ENCODE peak calls at places on chromosomes 5 and 9, in nine cellular contexts. One of them, this sample, is unnamed.

GRCh38 chr9:110213413-110214044 is 5.6 kb upstream of the C9orf152 start:
- DNase-seq in ovary: no peak
- DNase-seq in gastrocnemius medialis: no peak
- DNase-seq in tibial nerve: no peak
- DNase-seq in transverse colon: no peak
- DNase-seq in right atrium auricular region: no peak
- DNase-seq in mesendoderm: no peak
- DNase-seq in mammary epithelial cell: peak; percentile 10
- DNase-seq in GM23248: no peak
- DNase-seq in this sample: no peak

GRCh38 chr5:159510282-159510681 is 180.0 kb upstream of the IL12B start:
- DNase-seq in GM23248: peak; percentile 88
- DNase-seq in ovary: peak; percentile 31
- DNase-seq in mammary epithelial cell: no peak
- DNase-seq in tibial nerve: no peak
- DNase-seq in gastrocnemius medialis: peak; percentile 67
- DNase-seq in mesendoderm: peak; percentile 98
- DNase-seq in transverse colon: peak; percentile 31
- DNase-seq in right atrium auricular region: peak; percentile 76
- DNase-seq in this sample: peak; percentile 69

GRCh38 chr5:129400395-129400983 is 59.6 kb upstream of the ADAMTS19 start:
- DNase-seq in ovary: no peak
- DNase-seq in transverse colon: no peak
- DNase-seq in GM23248: peak; percentile 6
- DNase-seq in right atrium auricular region: no peak
- DNase-seq in mesendoderm: no peak
- DNase-seq in gastrocnemius medialis: no peak
- DNase-seq in mammary epithelial cell: no peak
- DNase-seq in tibial nerve: no peak
- DNase-seq in this sample: no peak

GRCh38 chr5:176639981-176640380 is 7.3 kb upstream of the TSPAN17 start:
- DNase-seq in GM23248: peak; percentile 66
- DNase-seq in mammary epithelial cell: no peak
- DNase-seq in transverse colon: no peak
- DNase-seq in right atrium auricular region: no peak
- DNase-seq in mesendoderm: no peak
- DNase-seq in gastrocnemius medialis: peak; percentile 85
- DNase-seq in ovary: no peak
- DNase-seq in tibial nerve: no peak
- DNase-seq in this sample: peak; percentile 68

GRCh38 chr5:146425023-146425422 is 22.1 kb upstream of the TCERG1 start:
- DNase-seq in mammary epithelial cell: no peak
- DNase-seq in right atrium auricular region: no peak
- DNase-seq in GM23248: no peak
- DNase-seq in ovary: no peak
- DNase-seq in mesendoderm: peak; percentile 63
- DNase-seq in transverse colon: no peak
- DNase-seq in gastrocnemius medialis: no peak
- DNase-seq in tibial nerve: no peak
- DNase-seq in this sample: no peak

GRCh38 chr5:154712518-154713437 is 42.4 kb upstream of the LARP1 start:
- DNase-seq in mesendoderm: peak; percentile 85
- DNase-seq in mammary epithelial cell: peak; percentile 34
- DNase-seq in transverse colon: peak; percentile 81
- DNase-seq in ovary: no peak
- DNase-seq in tibial nerve: no peak
- DNase-seq in right atrium auricular region: no peak
- DNase-seq in GM23248: no peak
- DNase-seq in gastrocnemius medialis: no peak
- DNase-seq in this sample: no peak

GRCh38 chr9:14908221-14909206 is 1.7 kb downstream of the FREM1 start:
- DNase-seq in mesendoderm: peak; percentile 54
- DNase-seq in tibial nerve: no peak
- DNase-seq in GM23248: no peak
- DNase-seq in gastrocnemius medialis: no peak
- DNase-seq in ovary: no peak
- DNase-seq in transverse colon: no peak
- DNase-seq in mammary epithelial cell: no peak
- DNase-seq in right atrium auricular region: no peak
- DNase-seq in this sample: no peak

GRCh38 chr9:130932220-130933069 is 6.6 kb downstream of the FIBCD1 start:
- DNase-seq in gastrocnemius medialis: no peak
- DNase-seq in GM23248: peak; percentile 73
- DNase-seq in right atrium auricular region: no peak
- DNase-seq in mammary epithelial cell: no peak
- DNase-seq in ovary: no peak
- DNase-seq in mesendoderm: peak; percentile 55
- DNase-seq in transverse colon: no peak
- DNase-seq in tibial nerve: no peak
- DNase-seq in this sample: peak; percentile 87

GRCh38 chr5:169904568-169904967 is 75.7 kb downstream of the INSYN2B start:
- DNase-seq in mesendoderm: peak; percentile 48
- DNase-seq in gastrocnemius medialis: no peak
- DNase-seq in GM23248: no peak
- DNase-seq in right atrium auricular region: no peak
- DNase-seq in transverse colon: no peak
- DNase-seq in mammary epithelial cell: no peak
- DNase-seq in ovary: no peak
- DNase-seq in tibial nerve: no peak
- DNase-seq in this sample: no peak

GRCh38 chr5:91651704-91652103 is 268.6 kb upstream of the ARRDC3 start:
- DNase-seq in tibial nerve: no peak
- DNase-seq in GM23248: no peak
- DNase-seq in gastrocnemius medialis: no peak
- DNase-seq in mesendoderm: no peak
- DNase-seq in transverse colon: no peak
- DNase-seq in mammary epithelial cell: no peak
- DNase-seq in ovary: no peak
- DNase-seq in right atrium auricular region: no peak
- DNase-seq in this sample: no peak

GRCh38 chr9:86795047-86795437 is 152.3 kb downstream of the GAS1 start:
- DNase-seq in tibial nerve: no peak
- DNase-seq in mammary epithelial cell: no peak
- DNase-seq in GM23248: peak; percentile 45
- DNase-seq in mesendoderm: no peak
- DNase-seq in gastrocnemius medialis: no peak
- DNase-seq in ovary: no peak
- DNase-seq in right atrium auricular region: no peak
- DNase-seq in transverse colon: no peak
- DNase-seq in this sample: no peak

GRCh38 chr5:138157626-138158025 is 18.4 kb upstream of the NME5 start:
- DNase-seq in tibial nerve: no peak
- DNase-seq in mammary epithelial cell: no peak
- DNase-seq in ovary: no peak
- DNase-seq in GM23248: no peak
- DNase-seq in right atrium auricular region: no peak
- DNase-seq in transverse colon: no peak
- DNase-seq in gastrocnemius medialis: no peak
- DNase-seq in mesendoderm: no peak
- DNase-seq in this sample: no peak

GRCh38 chr5:81749186-81749561 is 1.7 kb downstream of the SSBP2 start:
- DNase-seq in gastrocnemius medialis: no peak
- DNase-seq in GM23248: peak; percentile 40
- DNase-seq in ovary: no peak
- DNase-seq in right atrium auricular region: no peak
- DNase-seq in transverse colon: no peak
- DNase-seq in mesendoderm: no peak
- DNase-seq in tibial nerve: no peak
- DNase-seq in mammary epithelial cell: peak; percentile 29
- DNase-seq in this sample: no peak
- H3K4me3 ChIP-seq in gastrocnemius medialis: peak overlapping the region; percentile 63
- H3K4me3 ChIP-seq in GM23248: peak overlapping the region; percentile 72
- H3K4me3 ChIP-seq in ovary: peak overlapping the region; percentile 93
- H3K4me3 ChIP-seq in right atrium auricular region: peak overlapping the region; percentile 94
- H3K4me3 ChIP-seq in transverse colon: peak overlapping the region; percentile 89
- H3K4me3 ChIP-seq in mesendoderm: no peak overlapping the region
- H3K4me3 ChIP-seq in tibial nerve: peak overlapping the region; percentile 40
- H3K4me3 ChIP-seq in mammary epithelial cell: peak overlapping the region; percentile 90
- H3K4me3 ChIP-seq in this sample: peak overlapping the region; percentile 91

DNA sequence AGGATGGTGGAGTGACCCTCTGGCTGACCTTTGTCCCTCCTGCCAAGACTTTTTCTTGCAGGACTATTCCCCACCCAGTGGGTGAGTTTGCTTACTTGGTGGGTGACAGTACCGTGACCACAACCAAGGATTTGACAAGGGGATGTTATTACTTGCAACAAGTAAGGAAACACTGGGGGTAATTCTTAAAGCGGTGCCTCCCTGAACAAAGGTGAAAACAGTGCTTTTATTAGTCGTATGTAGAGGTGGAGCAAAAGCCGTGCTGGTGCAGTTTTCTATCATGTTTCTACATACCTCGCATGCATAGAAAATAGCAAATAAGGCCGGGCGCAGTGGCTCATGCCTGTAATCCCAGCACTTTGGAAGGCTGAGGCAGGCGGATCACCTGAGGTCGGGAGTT is 41.0 kb upstream of the KDM4C start:
- DNase-seq in mesendoderm: no peak
- DNase-seq in gastrocnemius medialis: no peak
- DNase-seq in transverse colon: no peak
- DNase-seq in ovary: no peak
- DNase-seq in tibial nerve: no peak
- DNase-seq in GM23248: no peak
- DNase-seq in mammary epithelial cell: no peak
- DNase-seq in right atrium auricular region: no peak
- DNase-seq in this sample: no peak
- H3K27ac ChIP-seq in mesendoderm: no peak overlapping the region
- H3K27ac ChIP-seq in gastrocnemius medialis: no peak overlapping the region
- H3K27ac ChIP-seq in transverse colon: peak overlapping the region; percentile 90
- H3K27ac ChIP-seq in ovary: no peak overlapping the region
- H3K27ac ChIP-seq in tibial nerve: no peak overlapping the region
- H3K27ac ChIP-seq in GM23248: no peak overlapping the region
- H3K27ac ChIP-seq in mammary epithelial cell: no peak overlapping the region
- H3K27ac ChIP-seq in right atrium auricular region: no peak overlapping the region
- H3K27ac ChIP-seq in this sample: no peak overlapping the region

GRCh38 chr9:18238254-18238653 is 235.7 kb upstream of the ADAMTSL1 start:
- DNase-seq in mammary epithelial cell: peak; percentile 78
- DNase-seq in right atrium auricular region: no peak
- DNase-seq in mesendoderm: peak; percentile 37
- DNase-seq in ovary: no peak
- DNase-seq in gastrocnemius medialis: no peak
- DNase-seq in GM23248: peak; percentile 86
- DNase-seq in transverse colon: no peak
- DNase-seq in tibial nerve: no peak
- DNase-seq in this sample: no peak
- H3K4me3 ChIP-seq in mammary epithelial cell: no peak overlapping the region
- H3K4me3 ChIP-seq in right atrium auricular region: no peak overlapping the region
- H3K4me3 ChIP-seq in mesendoderm: no peak overlapping the region
- H3K4me3 ChIP-seq in ovary: no peak overlapping the region
- H3K4me3 ChIP-seq in gastrocnemius medialis: no peak overlapping the region
- H3K4me3 ChIP-seq in GM23248: peak overlapping the region; percentile 33
- H3K4me3 ChIP-seq in transverse colon: no peak overlapping the region
- H3K4me3 ChIP-seq in tibial nerve: no peak overlapping the region
- H3K4me3 ChIP-seq in this sample: no peak overlapping the region

GRCh38 chr9:18473551-18474279 is at the start of gene ADAMTSL1:
- DNase-seq in gastrocnemius medialis: no peak
- DNase-seq in transverse colon: peak; percentile 25
- DNase-seq in tibial nerve: no peak
- DNase-seq in ovary: peak; percentile 38
- DNase-seq in mesendoderm: peak; percentile 93
- DNase-seq in mammary epithelial cell: no peak
- DNase-seq in GM23248: peak; percentile 79
- DNase-seq in right atrium auricular region: no peak
- DNase-seq in this sample: peak; percentile 82
- H3K27ac ChIP-seq in gastrocnemius medialis: no peak within 1 kb of the TSS
- H3K27ac ChIP-seq in transverse colon: peak within 1 kb of the TSS; percentile 59
- H3K27ac ChIP-seq in tibial nerve: peak within 1 kb of the TSS; percentile 77
- H3K27ac ChIP-seq in ovary: no peak within 1 kb of the TSS
- H3K27ac ChIP-seq in mesendoderm: no peak within 1 kb of the TSS
- H3K27ac ChIP-seq in mammary epithelial cell: no peak within 1 kb of the TSS
- H3K27ac ChIP-seq in GM23248: peak within 1 kb of the TSS; percentile 96
- H3K27ac ChIP-seq in right atrium auricular region: no peak within 1 kb of the TSS
- H3K27ac ChIP-seq in this sample: no peak within 1 kb of the TSS

This sample was measured in right cardiac atrium.